ENCODE peak calls at places on chromosomes 1 and 21, in five cellular contexts. L is AG08395, J is kidney epithelial cell, V is hepatic stellate cell, U is A549. Y is an unnamed sample.

GRCh38 chr1:26177182-26177684 is at the start of gene CNKSR1:
- DNase-seq in L (no peak), J (no peak), U (no peak), V (no peak), Y (no peak)

GRCh38 chr1:7418442-7419080 is 352.5 kb upstream of the VAMP3 start:
- DNase-seq in V (no peak), J (no peak), L (no peak), U (no peak), Y (peak)

GRCh38 chr1:67367370-67368345 is 60.0 kb downstream of the IL12RB2 start:
- DNase-seq in V (peak), J (no peak), L (peak), U (peak), Y (no peak)

GRCh38 chr1:198754670-198755069 is 115.8 kb downstream of the PTPRC start:
- DNase-seq in L (no peak), U (no peak), V (no peak), J (no peak), Y (no peak)

GRCh38 chr1:115069626-115070308 is 19.5 kb downstream of the TSPAN2 start:
- DNase-seq in V (no peak), J (no peak), U (no peak), L (no peak), Y (no peak)

GRCh38 chr1:56525463-56526155 is 53.8 kb downstream of the PLPP3 start:
- DNase-seq in U (no peak), V (no peak), J (no peak), L (peak), Y (peak)

GRCh38 chr1:210674151-210674550 is 345.4 kb downstream of the HHAT start:
- DNase-seq in U (no peak), V (no peak), L (no peak), J (no peak), Y (no peak)

GRCh38 chr1:47703981-47704596 is 266.2 kb downstream of the FOXD2 start:
- DNase-seq in U (peak), J (no peak), L (peak), V (peak), Y (no peak)

GRCh38 chr1:190747643-190748186 is 270.1 kb upstream of the BRINP3 start:
- DNase-seq in L (no peak), J (no peak), U (no peak), V (no peak), Y (no peak)

GRCh38 chr1:67685558-67686271 is 714 bp downstream of the GADD45A start:
- DNase-seq in J (no peak), L (no peak), U (peak), V (peak), Y (no peak)

GRCh38 chr1:1050577-1051052 is 23.5 kb downstream of the RNF223 start:
- DNase-seq in U (no peak), V (no peak), J (no peak), L (no peak), Y (no peak)

GRCh38 chr1:152968248-152968647 is 2.2 kb upstream of the SPRR4 start:
- DNase-seq in J (no peak), L (no peak), U (no peak), V (no peak), Y (no peak)

GRCh38 chr21:42579456-42580075 is 65.9 kb downstream of the SLC37A1 start:
- DNase-seq in V (no peak), U (no peak), L (no peak), J (no peak), Y (no peak)

Y was measured in ascending aorta.